ENCODE peak calls at places on chromosomes 11 and 22, in eight cellular contexts. A is type B pancreatic cell, X is upper lobe of right lung, M is fibroblast of the aortic adventitia, F is H1, J is cardiac fibroblast, L is HFF-Myc, K is Calu3. R is an unnamed sample.

GRCh38 chr11:69209421-69209820 is 53.7 kb downstream of the SMIM38 start:
- DNase-seq in A (no peak), X (no peak), M (no peak), F (no peak), J (no peak), L (no peak), K (no peak), R (no peak)

GRCh38 chr22:49355206-49355920 is 472.3 kb downstream of the BRD1 start:
- DNase-seq in A (peak; percentile 51), X (peak; percentile 52), M (no peak), F (no peak), J (no peak), L (no peak), K (no peak), R (no peak)

GRCh38 chr22:29903371-29903770 is 20.4 kb downstream of the MTMR3 start:
- DNase-seq in A (no peak), X (no peak), M (no peak), F (no peak), J (no peak), L (no peak), K (no peak), R (no peak)

GRCh38 chr22:43955883-43956286 is 643 bp downstream of the SAMM50 start:
- DNase-seq in A (no peak), X (no peak), M (peak; percentile 51), F (no peak), J (no peak), L (no peak), K (no peak), R (no peak)

GRCh38 chr11:8355418-8355742 is 91.7 kb upstream of the LMO1 start:
- DNase-seq in A (no peak), X (peak; percentile 33), M (no peak), F (no peak), J (no peak), L (no peak), K (no peak), R (no peak)

GRCh38 chr11:59097113-59097708 is 9.8 kb upstream of the FAM111B start:
- DNase-seq in A (no peak), X (peak; percentile 71), M (peak; percentile 72), F (no peak), J (peak; percentile 67), L (peak; percentile 7), K (peak; percentile 75), R (peak; percentile 36)

GRCh38 chr11:2911088-2912037 is 17.9 kb downstream of the PHLDA2 start:
- DNase-seq in A (no peak), X (no peak), M (no peak), F (no peak), J (no peak), L (no peak), K (no peak), R (no peak)

GRCh38 chr11:3747704-3748103 is 49.6 kb downstream of the NUP98 start:
- DNase-seq in A (no peak), X (no peak), M (peak; percentile 77), F (no peak), J (peak; percentile 76), L (peak; percentile 15), K (no peak), R (no peak)

GRCh38 chr11:1411301-1411700 is 21.6 kb downstream of the BRSK2 start:
- DNase-seq in A (no peak), X (no peak), M (no peak), F (no peak), J (no peak), L (no peak), K (no peak), R (no peak)

GRCh38 chr22:29744902-29745301 is 21.9 kb downstream of the ZMAT5 start:
- DNase-seq in A (no peak), X (no peak), M (no peak), F (no peak), J (peak; percentile 39), L (no peak), K (no peak), R (peak; percentile 89)

GRCh38 chr22:46432164-46433068 is 96.9 kb downstream of the TRMU start:
- DNase-seq in A (no peak), X (no peak), M (peak; percentile 11), F (no peak), J (no peak), L (no peak), K (no peak), R (no peak)

GRCh38 chr11:78798567-78799170 is 224.0 kb upstream of the NARS2 start:
- DNase-seq in A (no peak), X (peak; percentile 87), M (peak; percentile 74), F (peak; percentile 34), J (peak; percentile 79), L (no peak), K (peak; percentile 81), R (no peak)

GRCh38 chr11:67419330-67420049 is 4.0 kb downstream of the CARNS1 start:
- DNase-seq in A (no peak), X (no peak), M (no peak), F (no peak), J (no peak), L (no peak), K (no peak), R (no peak)

GRCh38 chr11:125168875-125169537 is 4.5 kb downstream of the PKNOX2 start:
- DNase-seq in A (no peak), X (no peak), M (peak; percentile 67), F (no peak), J (peak; percentile 70), L (no peak), K (no peak), R (no peak)

GRCh38 chr22:47107431-47107830 is 345.0 kb downstream of the TBC1D22A start:
- DNase-seq in A (no peak), X (no peak), M (peak; percentile 83), F (no peak), J (peak; percentile 69), L (peak; percentile 21), K (no peak), R (no peak)

GRCh38 chr11:134349802-134350355 is 18.1 kb downstream of the GLB1L2 start:
- DNase-seq in A (no peak), X (no peak), M (no peak), F (no peak), J (no peak), L (no peak), K (no peak), R (no peak)

GRCh38 chr11:72321381-72321996 is 77.5 kb upstream of the PHOX2A start:
- DNase-seq in A (no peak), X (no peak), M (peak; percentile 24), F (no peak), J (no peak), L (no peak), K (no peak), R (no peak)

GRCh38 chr11:129375731-129376657 is at the start of gene BARX2:
- DNase-seq in A (peak; percentile 72), X (peak; percentile 82), M (peak; percentile 56), F (no peak), J (peak; percentile 61), L (peak; percentile 11), K (no peak), R (peak; percentile 76)

GRCh38 chr22:23675502-23676415 is 15.1 kb upstream of the RGL4 start:
- DNase-seq in A (no peak), X (peak; percentile 72), M (no peak), F (no peak), J (no peak), L (no peak), K (peak; percentile 57), R (no peak)

DNA sequence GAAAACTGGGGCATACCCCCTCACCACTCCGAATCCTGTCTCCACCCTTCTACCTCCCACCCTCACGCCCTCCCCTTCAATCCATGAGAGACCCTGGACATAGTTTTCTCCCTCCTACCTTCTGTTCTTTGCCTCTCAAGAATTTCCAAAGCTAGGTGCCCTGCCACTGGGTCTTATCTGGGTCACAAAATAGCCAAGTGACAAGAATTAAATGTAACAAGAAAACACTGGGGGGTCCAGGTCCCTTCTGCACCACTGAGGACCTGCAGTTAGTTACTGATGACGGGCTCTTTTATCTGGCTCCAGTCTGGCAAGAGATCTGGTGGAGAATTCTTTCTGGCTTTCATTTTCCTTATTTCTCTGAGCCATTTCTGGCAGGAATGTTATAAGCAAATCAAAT is 135.3 kb downstream of the RRAS2 start:
- DNase-seq in A (no peak), X (no peak), M (no peak), F (no peak), J (no peak), L (no peak), K (no peak), R (no peak)
- TF ChIP-seq CTCF in A (no peak), X (no peak), M (no peak), F (no peak), J (no peak), L (no peak), K (no peak), R (no peak)

DNA sequence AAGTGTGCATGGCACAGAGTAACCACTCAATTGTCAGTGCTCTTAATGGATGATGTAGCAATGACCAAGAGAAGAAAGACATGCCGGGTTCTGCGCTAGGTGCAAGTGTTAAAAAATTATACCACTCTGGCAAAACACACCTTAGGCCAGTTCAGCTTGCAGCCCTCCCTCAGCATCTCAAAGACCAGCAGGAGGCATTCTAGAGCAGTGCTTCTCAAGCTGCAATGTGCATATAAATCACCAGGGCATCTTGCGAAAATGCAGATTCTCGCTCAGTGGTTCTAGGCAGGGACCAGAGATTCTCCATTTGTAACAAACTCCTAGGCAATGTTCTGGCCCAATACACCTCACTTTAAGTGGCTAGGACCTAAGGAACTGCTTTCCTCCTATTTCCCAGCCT is 337.3 kb upstream of the API5 start:
- DNase-seq in A (no peak), X (no peak), M (no peak), F (peak; percentile 23), J (no peak), L (no peak), K (no peak), R (no peak)
- TF ChIP-seq CTCF in A (peak; percentile 34), X (no peak), M (no peak), F (peak; percentile 65), J (no peak), L (no peak), K (no peak), R (no peak)

GRCh38 chr22:27774200-27774599 is 27.4 kb downstream of the MN1 start:
- DNase-seq in A (no peak), X (no peak), M (no peak), F (no peak), J (no peak), L (no peak), K (no peak), R (no peak)
- TF ChIP-seq CTCF in A (no peak), X (no peak), M (no peak), F (peak; percentile 10), J (no peak), L (no peak), K (no peak), R (no peak)

DNA sequence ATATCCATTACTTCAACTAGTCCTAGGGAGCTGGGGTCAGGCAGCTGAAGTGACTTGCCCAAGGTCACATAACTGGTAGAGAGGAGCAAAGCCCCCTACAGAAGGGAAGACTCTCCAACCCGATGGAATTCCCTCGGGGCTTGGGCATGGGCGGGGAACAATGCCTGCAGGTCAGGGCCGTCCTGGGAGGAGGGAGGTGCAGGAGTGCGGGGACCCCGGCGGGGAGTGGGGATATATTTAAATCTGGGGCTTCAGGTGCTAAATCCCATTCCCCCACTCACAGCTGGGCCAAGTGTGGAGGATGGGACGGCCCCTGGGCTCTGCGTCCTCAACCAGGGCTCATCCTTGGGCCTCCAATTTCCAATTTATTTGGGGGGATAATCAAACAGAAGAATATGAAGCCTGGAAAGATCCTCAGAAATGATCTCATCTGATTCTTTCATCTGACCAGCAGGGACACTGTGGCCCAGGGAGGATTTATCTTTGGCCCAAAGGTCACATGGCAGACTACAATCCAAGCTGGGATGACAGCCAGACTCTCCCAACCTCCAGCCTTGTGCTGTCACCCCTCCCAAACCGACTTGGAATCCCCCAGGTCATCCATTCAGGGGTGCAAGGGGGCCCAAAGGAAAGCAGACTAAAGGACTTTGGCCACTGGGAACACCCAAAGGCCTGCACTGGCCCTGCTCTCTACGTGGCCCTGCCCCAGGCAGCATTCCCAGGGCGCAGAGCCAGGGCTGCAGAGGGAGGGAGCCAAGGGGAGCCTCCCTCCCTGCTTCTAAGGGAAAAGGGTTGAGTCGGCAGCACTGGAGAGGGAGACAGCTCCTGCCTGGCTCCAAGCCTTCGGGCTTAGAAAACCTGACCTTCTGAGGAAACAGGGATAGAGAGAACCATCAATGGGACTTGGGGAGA is 8.7 kb upstream of the C1QTNF6 start:
- DNase-seq in A (no peak), X (peak; percentile 89), M (peak; percentile 93), F (no peak), J (peak; percentile 94), L (no peak), K (peak; percentile 64), R (peak; percentile 69)
- TF ChIP-seq CTCF in A (no peak), X (peak; percentile 20), M (peak; percentile 17), F (no peak), J (no peak), L (no peak), K (no peak), R (no peak)

R was measured in prostate gland.